ENCODE peak calls at places on chromosomes 6 and 20, in seven cellular contexts. F is PC-3; J is IMR-90; X is upper lobe of right lung; E is heart right ventricle; V is CD4-positive, CD25-positive, alpha-beta regulatory T cell; W is Panc1. O is an unnamed sample.

GRCh38 chr20:51237278-51237677 is 214.4 kb upstream of the KCNG1 start:
- ATAC-seq in V (no peak), W (no peak), E (peak; percentile 87), X (peak; percentile 48), J (peak; percentile 44), F (no peak), O (no peak)

GRCh38 chr6:130931683-130932082 is 104.5 kb downstream of the SMLR1 start:
- ATAC-seq in V (no peak), J (no peak), X (peak; percentile 46), W (no peak), E (no peak), F (no peak), O (no peak)

GRCh38 chr6:40968620-40969145 is 70.3 kb downstream of the UNC5CL start:
- ATAC-seq in F (no peak), W (no peak), V (no peak), J (no peak), X (no peak), E (no peak), O (no peak)

GRCh38 chr6:151765444-151765886 is 42.0 kb upstream of the ESR1 start:
- ATAC-seq in J (peak; percentile 70), F (no peak), V (no peak), E (peak; percentile 45), W (peak; percentile 59), X (peak; percentile 75), O (peak; percentile 35)

GRCh38 chr6:16544521-16544920 is 216.7 kb downstream of the ATXN1 start:
- ATAC-seq in X (no peak), W (no peak), F (no peak), J (no peak), V (no peak), E (peak; percentile 21), O (no peak)

GRCh38 chr20:57451759-57452661 is 60.8 kb downstream of the RBM38 start:
- ATAC-seq in V (peak; percentile 54), J (no peak), W (no peak), E (peak; percentile 62), F (no peak), X (peak; percentile 51), O (peak; percentile 26)

GRCh38 chr20:43262341-43262740 is 72.6 kb upstream of the PTPRT start:
- ATAC-seq in X (no peak), W (no peak), F (no peak), E (no peak), J (no peak), V (no peak), O (no peak)

GRCh38 chr6:11288065-11288464 is 55.6 kb upstream of the NEDD9 start:
- ATAC-seq in W (no peak), V (no peak), E (no peak), X (peak; percentile 94), F (no peak), J (no peak), O (no peak)

GRCh38 chr6:109595998-109596397 is 95.0 kb downstream of the AK9 start:
- ATAC-seq in V (no peak), X (peak; percentile 77), J (peak; percentile 79), W (peak; percentile 68), F (peak; percentile 49), E (no peak), O (no peak)

GRCh38 chr20:61765871-61766654 is 299.6 kb downstream of the TAF4 start:
- ATAC-seq in E (no peak), J (no peak), V (no peak), W (peak; percentile 54), F (no peak), X (no peak), O (no peak)

GRCh38 chr6:5094327-5094726 is 9.2 kb downstream of the PPP1R3G start:
- ATAC-seq in X (no peak), F (peak; percentile 94), W (no peak), E (no peak), V (no peak), J (peak; percentile 94), O (peak; percentile 56)

GRCh38 chr6:35722121-35722761 is 14.6 kb upstream of the ARMC12 start:
- ATAC-seq in J (no peak), F (no peak), V (no peak), E (no peak), W (no peak), X (no peak), O (no peak)

GRCh38 chr20:45948261-45948733 is 13.8 kb downstream of the PCIF1 start:
- ATAC-seq in E (no peak), F (peak; percentile 7), J (no peak), X (no peak), V (no peak), W (peak; percentile 29), O (no peak)

GRCh38 chr6:86937219-86938079 is at the start of gene HTR1E:
- ATAC-seq in J (peak; percentile 82), W (peak; percentile 97), F (peak; percentile 70), X (peak; percentile 74), E (peak; percentile 67), V (no peak), O (peak; percentile 81)

GRCh38 chr6:44057238-44057930 is 69.9 kb downstream of the MRPL14 start:
- ATAC-seq in F (no peak), W (no peak), V (no peak), E (no peak), X (no peak), J (no peak), O (no peak)

GRCh38 chr6:144320746-144321145 is 35.6 kb downstream of the UTRN start:
- ATAC-seq in F (no peak), V (no peak), W (no peak), E (no peak), X (no peak), J (no peak), O (no peak)

GRCh38 chr20:37781626-37782025 is 87.8 kb downstream of the CTNNBL1 start:
- ATAC-seq in W (no peak), V (no peak), F (no peak), J (no peak), X (no peak), E (no peak), O (no peak)

GRCh38 chr6:125120054-125120590 is 33.5 kb upstream of the TPD52L1 start:
- ATAC-seq in W (no peak), E (no peak), X (no peak), F (no peak), V (no peak), J (no peak), O (no peak)

GRCh38 chr20:36113015-36113414 is 41.5 kb upstream of the EPB41L1 start:
- ATAC-seq in V (no peak), X (peak; percentile 10), W (no peak), F (no peak), J (no peak), E (no peak), O (no peak)

GRCh38 chr6:46989384-46989783 is 52.7 kb downstream of the ADGRF1 start:
- ATAC-seq in F (no peak), V (no peak), E (no peak), W (no peak), J (no peak), X (peak; percentile 16), O (peak; percentile 46)

GRCh38 chr6:45305546-45305945 is 22.6 kb upstream of the RUNX2 start:
- ATAC-seq in J (no peak), V (no peak), W (no peak), X (no peak), E (no peak), F (no peak), O (no peak)

GRCh38 chr6:15956205-15957106 is 172.4 kb upstream of the MYLIP start:
- ATAC-seq in W (no peak), F (no peak), V (no peak), X (peak; percentile 87), J (no peak), E (no peak), O (no peak)

GRCh38 chr20:4973330-4974097 is 27.8 kb downstream of the SLC23A2 start:
- ATAC-seq in E (peak; percentile 58), V (peak; percentile 62), X (peak; percentile 82), J (peak; percentile 84), F (peak; percentile 22), W (peak; percentile 82), O (peak; percentile 53)

GRCh38 chr6:52390361-52390727 is 28.4 kb downstream of the PAQR8 start:
- ATAC-seq in J (peak; percentile 52), X (peak; percentile 67), W (peak; percentile 78), E (peak; percentile 25), F (peak; percentile 78), V (peak; percentile 79), O (peak; percentile 25)

GRCh38 chr6:20708367-20709124 is 174.3 kb downstream of the CDKAL1 start:
- ATAC-seq in X (no peak), E (no peak), V (no peak), J (no peak), W (no peak), F (no peak), O (no peak)

GRCh38 chr6:31660224-31660997 is at the start of gene C6orf47:
- ATAC-seq in X (peak; percentile 89), W (peak; percentile 89), V (peak; percentile 65), F (peak; percentile 84), E (peak; percentile 84), J (peak; percentile 82), O (peak; percentile 83)
- H3K4me1 ChIP-seq in X (peaks cover 46% of the 10 kb centered on the region), W (peaks cover 31% of the 10 kb centered on the region), V (peaks cover 70% of the 10 kb centered on the region), F (peaks cover 52% of the 10 kb centered on the region), E (peaks cover 60% of the 10 kb centered on the region), J (peaks cover 21% of the 10 kb centered on the region), O (peaks cover 36% of the 10 kb centered on the region)

GRCh38 chr6:288861-289260 is 3.4 kb upstream of the DUSP22 start:
- ATAC-seq in E (no peak), V (no peak), W (no peak), X (no peak), F (no peak), J (no peak), O (no peak)
- H3K4me1 ChIP-seq in E (peaks cover 10% of the 10 kb centered on the region), V (peaks cover 48% of the 10 kb centered on the region), W (peaks cover 8% of the 10 kb centered on the region), X (peaks cover 16% of the 10 kb centered on the region), F (peaks cover 12% of the 10 kb centered on the region), J (peaks cover 4% of the 10 kb centered on the region), O (peaks cover 17% of the 10 kb centered on the region)

GRCh38 chr6:76466286-76466685 is 393.8 kb upstream of the IMPG1 start:
- ATAC-seq in V (no peak), F (no peak), E (no peak), W (no peak), J (no peak), X (no peak), O (no peak)
- H3K4me1 ChIP-seq in V (no peaks in the 10 kb centered on the region), F (no peaks in the 10 kb centered on the region), E (no peaks in the 10 kb centered on the region), W (no peaks in the 10 kb centered on the region), J (no peaks in the 10 kb centered on the region), X (no peaks in the 10 kb centered on the region), O (no peaks in the 10 kb centered on the region)

GRCh38 chr20:19335916-19336315 is 123.5 kb downstream of the SLC24A3 start:
- ATAC-seq in J (no peak), F (no peak), W (no peak), E (no peak), X (no peak), V (no peak), O (no peak)

GRCh38 chr20:19338380-19338779 is 125.9 kb downstream of the SLC24A3 start:
- ATAC-seq in F (no peak), V (no peak), E (no peak), W (no peak), X (no peak), J (no peak), O (no peak)

GRCh38 chr20:19336601-19337000 is 124.2 kb downstream of the SLC24A3 start:
- ATAC-seq in V (no peak), J (no peak), W (no peak), E (no peak), X (peak; percentile 38), F (no peak), O (no peak)

GRCh38 chr20:19338960-19339359 is 126.5 kb downstream of the SLC24A3 start:
- ATAC-seq in X (no peak), E (no peak), W (no peak), V (no peak), F (no peak), J (no peak), O (no peak)

DNA sequence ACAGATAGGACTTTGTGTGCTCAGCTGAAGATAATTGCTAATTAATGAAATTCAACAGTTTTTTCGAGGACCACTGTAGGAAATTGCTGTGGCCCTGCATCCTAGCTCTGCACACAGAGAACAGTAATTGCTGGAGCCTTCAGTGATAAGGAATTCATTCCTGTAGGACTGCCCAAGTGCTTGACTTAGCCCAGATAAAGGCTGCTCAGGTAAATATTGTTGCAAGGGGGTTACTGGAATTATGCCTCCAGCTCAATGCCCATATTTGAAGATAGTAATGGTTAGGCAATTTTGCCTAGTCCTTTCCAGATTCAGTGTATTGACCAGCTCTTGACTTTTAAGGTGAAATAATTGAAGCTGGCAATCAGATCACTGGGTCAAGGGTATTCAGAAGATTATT is 122.9 kb downstream of the SLC24A3 start:
- ATAC-seq in J (no peak), X (peak; percentile 74), E (no peak), F (no peak), W (no peak), V (no peak), O (no peak)
- H3K4me1 ChIP-seq in J (no peaks in the 10 kb centered on the region), X (peaks cover 4% of the 10 kb centered on the region), E (no peaks in the 10 kb centered on the region), F (no peaks in the 10 kb centered on the region), W (no peaks in the 10 kb centered on the region), V (no peaks in the 10 kb centered on the region), O (peaks cover 3% of the 10 kb centered on the region)